ENCODE peak calls at places on chromosomes 7 and 10, in eight cellular contexts. H is hypothalamus; Y is glutamatergic neuron; N is left colon; Q is stimulated activated CD4-positive, alpha-beta T cell treated with anti-CD3 and anti-CD28 coated beads, TNF-alpha, amount 100 ng/mL, for 4 hours; A is tibial nerve; R is RPMI7951; T is NCI-H1105 treated with DMSO at 0.1 percent for 48 hours. I is an unnamed sample.

GRCh38 chr10:52318136-52318810 is 4.2 kb downstream of the DKK1 start:
- DNase-seq in H (no peak), Y (no peak), N (no peak), Q (no peak), A (no peak), R (peak; percentile 36), T (no peak), I (no peak)

GRCh38 chr7:92727755-92728154 is 108.6 kb downstream of the CDK6 start:
- DNase-seq in H (no peak), Y (no peak), N (no peak), Q (no peak), A (no peak), R (peak; percentile 47), T (no peak), I (no peak)

GRCh38 chr7:95190515-95190914 is 133.8 kb downstream of the PON1 start:
- DNase-seq in H (no peak), Y (no peak), N (no peak), Q (no peak), A (no peak), R (peak; percentile 39), T (no peak), I (no peak)

GRCh38 chr10:23343591-23344225 is 889 bp downstream of the C10orf67 start:
- DNase-seq in H (peak; percentile 70), Y (peak; percentile 56), N (peak; percentile 71), Q (peak; percentile 41), A (peak; percentile 30), R (peak; percentile 53), T (peak; percentile 27), I (no peak)

GRCh38 chr7:114354306-114354705 is 60.3 kb upstream of the FOXP2 start:
- DNase-seq in H (no peak), Y (no peak), N (no peak), Q (no peak), A (no peak), R (no peak), T (peak; percentile 29), I (no peak)

GRCh38 chr10:67539312-67539711 is 156.7 kb downstream of the CTNNA3 start:
- DNase-seq in H (no peak), Y (no peak), N (no peak), Q (no peak), A (no peak), R (no peak), T (no peak), I (peak; percentile 42)

GRCh38 chr7:14104861-14105260 is 115.4 kb upstream of the ETV1 start:
- DNase-seq in H (no peak), Y (no peak), N (no peak), Q (no peak), A (no peak), R (no peak), T (no peak), I (no peak)

GRCh38 chr7:135704074-135704473 is 23.9 kb downstream of the SLC13A4 start:
- DNase-seq in H (no peak), Y (peak; percentile 34), N (no peak), Q (no peak), A (no peak), R (no peak), T (no peak), I (no peak)

GRCh38 chr10:110361800-110362456 is 57.2 kb upstream of the SMNDC1 start:
- DNase-seq in H (no peak), Y (no peak), N (no peak), Q (no peak), A (no peak), R (no peak), T (no peak), I (no peak)

GRCh38 chr7:6228865-6229264 is 43.6 kb downstream of the CYTH3 start:
- DNase-seq in H (no peak), Y (no peak), N (no peak), Q (no peak), A (no peak), R (peak; percentile 82), T (no peak), I (no peak)

GRCh38 chr10:125003901-125004467 is 62.1 kb downstream of the ZRANB1 start:
- DNase-seq in H (no peak), Y (no peak), N (peak; percentile 2), Q (no peak), A (no peak), R (no peak), T (no peak), I (no peak)

GRCh38 chr10:26696786-26697162 is 727 bp upstream of the PDSS1 start:
- DNase-seq in H (no peak), Y (no peak), N (no peak), Q (no peak), A (no peak), R (no peak), T (no peak), I (no peak)